ENCODE peak calls at places on chromosomes 11 and 22, in six cellular contexts. T is lower lobe of right lung, D is ovary, P is brain microvascular endothelial cell, F is BJ, E is mammary epithelial cell. N is an unnamed sample.

GRCh38 chr11:69396051-69396947 is 85.2 kb upstream of the LINC01488 start:
- DNase-seq in D (no peak), T (no peak), P (no peak), F (no peak), E (no peak), N (no peak)

GRCh38 chr11:126226334-126227084 is 14.9 kb downstream of the FAM118B start:
- DNase-seq in P (no peak), E (no peak), T (no peak), D (no peak), F (no peak), N (no peak)

GRCh38 chr11:12376259-12376971 is 956 bp upstream of the PARVA start:
- DNase-seq in T (no peak), D (peak; percentile 69), E (no peak), F (peak; percentile 44), P (peak; percentile 43), N (no peak)

GRCh38 chr11:80727315-80727714 is 1286.5 kb upstream of the TENM4 start:
- DNase-seq in E (no peak), D (no peak), T (no peak), F (no peak), P (peak; percentile 27), N (peak; percentile 35)

GRCh38 chr22:38758276-38758945 is 2.6 kb upstream of the SUN2 start:
- DNase-seq in P (no peak), F (no peak), T (no peak), E (no peak), D (no peak), N (no peak)

GRCh38 chr11:65308281-65308891 is 6.3 kb upstream of the CDC42EP2 start:
- DNase-seq in F (no peak), P (no peak), E (no peak), T (peak; percentile 65), D (no peak), N (no peak)

GRCh38 chr11:20448838-20449237 is 61.3 kb downstream of the PRMT3 start:
- DNase-seq in E (no peak), P (no peak), T (no peak), D (no peak), F (no peak), N (no peak)

GRCh38 chr11:12625438-12626071 is 48.7 kb upstream of the TEAD1 start:
- DNase-seq in F (peak; percentile 46), D (no peak), T (no peak), E (peak; percentile 12), P (peak; percentile 97), N (peak; percentile 66)

GRCh38 chr22:43862074-43862881 is at the start of gene SULT4A1:
- DNase-seq in P (no peak), E (peak; percentile 11), T (no peak), D (no peak), F (no peak), N (no peak)

GRCh38 chr11:114171257-114172054 is 111.9 kb downstream of the ZBTB16 start:
- DNase-seq in D (peak; percentile 92), T (peak; percentile 86), P (no peak), E (no peak), F (no peak), N (no peak)

GRCh38 chr11:126265801-126266200 is 2.9 kb downstream of the SRPRA start:
- DNase-seq in T (no peak), P (peak; percentile 13), E (no peak), F (no peak), D (no peak), N (no peak)

GRCh38 chr22:35458547-35459422 is 58.8 kb downstream of the MCM5 start:
- DNase-seq in E (no peak), F (no peak), D (no peak), T (no peak), P (no peak), N (peak; percentile 29)

GRCh38 chr11:59088164-59088563 is 2.1 kb downstream of the GLYATL1B start:
- DNase-seq in E (no peak), D (no peak), P (no peak), F (no peak), T (no peak), N (no peak)

GRCh38 chr22:36374603-36375024 is 13.2 kb downstream of the MYH9 start:
- DNase-seq in E (peak; percentile 97), P (no peak), F (no peak), T (no peak), D (no peak), N (peak; percentile 96)

GRCh38 chr22:37655252-37655563 is 3.3 kb upstream of the PDXP start:
- DNase-seq in F (no peak), E (no peak), D (no peak), P (no peak), T (no peak), N (no peak)
- H3K36me3 ChIP-seq in F (peaks cover 23% of the 10 kb centered on the region), E (peaks cover 19% of the 10 kb centered on the region), D (no peaks in the 10 kb centered on the region), P (peaks cover 32% of the 10 kb centered on the region), T (peaks cover 37% of the 10 kb centered on the region), N (peaks cover 25% of the 10 kb centered on the region)

DNA sequence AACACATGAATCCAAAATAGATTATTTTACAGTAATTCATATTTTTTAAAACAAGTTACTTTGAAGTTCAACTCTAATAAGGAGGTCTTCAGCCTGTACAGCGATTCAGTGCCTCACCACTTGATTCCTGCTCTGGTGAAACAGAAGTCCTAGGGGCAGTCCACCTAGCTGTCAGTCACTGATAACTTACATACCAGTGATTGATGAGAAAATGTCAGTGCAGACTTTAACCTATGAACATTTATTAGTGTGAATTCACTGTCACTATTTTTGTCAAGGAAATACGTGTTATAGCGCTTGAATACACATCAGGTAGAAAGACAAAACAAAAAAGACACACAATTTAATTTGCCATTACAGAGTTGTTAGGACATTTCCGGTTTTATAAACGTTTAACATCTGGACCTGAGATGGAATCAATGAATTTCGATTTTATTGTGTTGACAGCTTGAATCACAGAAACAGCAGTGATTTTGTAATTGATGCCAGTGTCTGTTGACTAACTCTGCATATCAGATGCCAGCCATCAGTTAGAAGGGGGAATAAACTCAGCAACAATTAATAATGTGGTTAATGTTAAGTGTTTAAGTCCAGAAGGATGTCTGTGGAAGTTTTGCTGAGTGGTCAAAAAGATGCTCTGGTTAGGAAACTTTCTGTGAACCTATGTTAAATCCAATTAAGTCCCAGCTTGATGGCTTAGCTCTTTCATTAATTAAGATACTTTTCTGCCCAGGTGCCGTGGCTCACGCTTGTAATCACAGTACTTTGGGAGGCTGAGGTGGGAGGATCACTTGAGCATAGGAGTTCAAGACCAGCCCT is 34.5 kb downstream of the ELF5 start:
- DNase-seq in D (no peak), T (no peak), P (no peak), F (no peak), E (no peak), N (no peak)
- TF ChIP-seq CTCF in D (no peak), T (no peak), P (no peak), F (no peak), E (no peak), N (no peak)

GRCh38 chr11:91085985-91086384 is 863.1 kb upstream of the CHORDC1 start:
- DNase-seq in F (no peak), E (peak; percentile 12), D (no peak), T (no peak), P (no peak), N (peak; percentile 13)
- H3K36me3 ChIP-seq in F (no peaks in the 10 kb centered on the region), E (no peaks in the 10 kb centered on the region), D (no peaks in the 10 kb centered on the region), T (no peaks in the 10 kb centered on the region), P (no peaks in the 10 kb centered on the region), N (no peaks in the 10 kb centered on the region)

GRCh38 chr11:117187007-117187406 is 8.5 kb downstream of the SIDT2 start:
- DNase-seq in E (no peak), P (no peak), F (no peak), D (peak; percentile 37), T (peak; percentile 40), N (no peak)

GRCh38 chr11:117186431-117186761 is 7.9 kb downstream of the SIDT2 start:
- DNase-seq in D (peak; percentile 15), E (no peak), F (no peak), T (peak; percentile 20), P (no peak), N (no peak)

GRCh38 chr11:117183724-117184349 is 5.3 kb downstream of the SIDT2 start:
- DNase-seq in D (no peak), E (no peak), P (no peak), T (peak; percentile 70), F (no peak), N (no peak)

GRCh38 chr11:117187428-117187798 is 8.9 kb downstream of the SIDT2 start:
- DNase-seq in D (no peak), E (no peak), T (no peak), F (no peak), P (no peak), N (no peak)

GRCh38 chr11:117185739-117186430 is 7.3 kb downstream of the SIDT2 start:
- DNase-seq in F (no peak), P (no peak), D (no peak), T (peak; percentile 27), E (no peak), N (no peak)
- TF ChIP-seq CTCF in F (no peak), P (no peak), D (no peak), T (no peak), E (no peak), N (no peak)

N was measured in bronchial epithelial cell.